ENCODE peak calls at places on chromosomes 13 and 19, in ten cellular contexts. One of them, this sample, is unnamed. For H3K4me1, the result is how much of the 10 kb centered on the place peaks cover.

GRCh38 chr13:47945738-47946137 is 55.3 kb downstream of the SUCLA2 start:
- DNase-seq in breast epithelium: no peak
- DNase-seq in IMR-90: peak
- DNase-seq in tibial nerve: no peak
- DNase-seq in Peyer's patch: peak
- DNase-seq in pancreas: no peak
- DNase-seq in heart left ventricle: no peak
- DNase-seq in DND-41: no peak
- DNase-seq in left lung: no peak
- DNase-seq in Panc1: no peak
- DNase-seq in this sample: no peak

GRCh38 chr19:50415661-50416033 is 3.1 kb upstream of the SPIB start:
- DNase-seq in IMR-90: no peak
- DNase-seq in Peyer's patch: peak
- DNase-seq in Panc1: no peak
- DNase-seq in pancreas: no peak
- DNase-seq in breast epithelium: no peak
- DNase-seq in DND-41: no peak
- DNase-seq in left lung: peak
- DNase-seq in tibial nerve: no peak
- DNase-seq in heart left ventricle: no peak
- DNase-seq in this sample: no peak

GRCh38 chr13:102903659-102904407 is 58.0 kb downstream of the ERCC5 start:
- DNase-seq in heart left ventricle: no peak
- DNase-seq in pancreas: no peak
- DNase-seq in IMR-90: peak
- DNase-seq in tibial nerve: no peak
- DNase-seq in left lung: no peak
- DNase-seq in breast epithelium: no peak
- DNase-seq in DND-41: no peak
- DNase-seq in Peyer's patch: no peak
- DNase-seq in Panc1: no peak
- DNase-seq in this sample: peak

GRCh38 chr13:114112231-114112825 is 20.1 kb downstream of the RASA3 start:
- DNase-seq in pancreas: peak
- DNase-seq in tibial nerve: peak
- DNase-seq in Peyer's patch: peak
- DNase-seq in DND-41: no peak
- DNase-seq in breast epithelium: peak
- DNase-seq in left lung: peak
- DNase-seq in IMR-90: peak
- DNase-seq in Panc1: no peak
- DNase-seq in heart left ventricle: no peak
- DNase-seq in this sample: no peak

GRCh38 chr13:48131481-48131992 is 36.6 kb upstream of the MED4 start:
- DNase-seq in IMR-90: no peak
- DNase-seq in heart left ventricle: no peak
- DNase-seq in Panc1: no peak
- DNase-seq in breast epithelium: no peak
- DNase-seq in tibial nerve: no peak
- DNase-seq in DND-41: no peak
- DNase-seq in left lung: no peak
- DNase-seq in pancreas: no peak
- DNase-seq in Peyer's patch: no peak
- DNase-seq in this sample: no peak

GRCh38 chr13:91719033-91719432 is 320.6 kb downstream of the GPC5 start:
- DNase-seq in left lung: no peak
- DNase-seq in DND-41: no peak
- DNase-seq in pancreas: no peak
- DNase-seq in heart left ventricle: no peak
- DNase-seq in breast epithelium: no peak
- DNase-seq in IMR-90: peak
- DNase-seq in tibial nerve: no peak
- DNase-seq in Panc1: no peak
- DNase-seq in Peyer's patch: no peak
- DNase-seq in this sample: no peak

GRCh38 chr13:109336730-109337129 is 449.7 kb downstream of the IRS2 start:
- DNase-seq in Peyer's patch: no peak
- DNase-seq in breast epithelium: no peak
- DNase-seq in pancreas: no peak
- DNase-seq in DND-41: no peak
- DNase-seq in heart left ventricle: no peak
- DNase-seq in left lung: no peak
- DNase-seq in tibial nerve: no peak
- DNase-seq in IMR-90: peak
- DNase-seq in Panc1: no peak
- DNase-seq in this sample: no peak

GRCh38 chr19:44796701-44797115 is 12.2 kb upstream of the BCAM start:
- DNase-seq in DND-41: peak
- DNase-seq in IMR-90: peak
- DNase-seq in Peyer's patch: peak
- DNase-seq in breast epithelium: peak
- DNase-seq in heart left ventricle: peak
- DNase-seq in pancreas: peak
- DNase-seq in tibial nerve: no peak
- DNase-seq in Panc1: no peak
- DNase-seq in left lung: no peak
- DNase-seq in this sample: no peak

GRCh38 chr13:35388979-35389378 is 87.5 kb downstream of the MAB21L1 start:
- DNase-seq in breast epithelium: no peak
- DNase-seq in Panc1: no peak
- DNase-seq in DND-41: no peak
- DNase-seq in heart left ventricle: no peak
- DNase-seq in tibial nerve: no peak
- DNase-seq in Peyer's patch: no peak
- DNase-seq in left lung: no peak
- DNase-seq in pancreas: no peak
- DNase-seq in IMR-90: peak
- DNase-seq in this sample: no peak

GRCh38 chr13:33312150-33312908 is 26.8 kb upstream of the STARD13 start:
- DNase-seq in pancreas: no peak
- DNase-seq in tibial nerve: no peak
- DNase-seq in IMR-90: peak
- DNase-seq in breast epithelium: no peak
- DNase-seq in Panc1: peak
- DNase-seq in heart left ventricle: no peak
- DNase-seq in DND-41: no peak
- DNase-seq in left lung: no peak
- DNase-seq in Peyer's patch: no peak
- DNase-seq in this sample: no peak

GRCh38 chr13:100491164-100491847 is 97.3 kb downstream of the GGACT start:
- DNase-seq in IMR-90: peak
- DNase-seq in left lung: no peak
- DNase-seq in pancreas: no peak
- DNase-seq in Panc1: no peak
- DNase-seq in DND-41: no peak
- DNase-seq in Peyer's patch: no peak
- DNase-seq in tibial nerve: peak
- DNase-seq in heart left ventricle: peak
- DNase-seq in breast epithelium: no peak
- DNase-seq in this sample: no peak

GRCh38 chr13:97327521-97328221 is 105.5 kb downstream of the MBNL2 start:
- DNase-seq in tibial nerve: no peak
- DNase-seq in Peyer's patch: no peak
- DNase-seq in IMR-90: peak
- DNase-seq in breast epithelium: no peak
- DNase-seq in left lung: no peak
- DNase-seq in heart left ventricle: no peak
- DNase-seq in Panc1: no peak
- DNase-seq in DND-41: no peak
- DNase-seq in pancreas: no peak
- DNase-seq in this sample: no peak

GRCh38 chr13:97328222-97328790 is 105.7 kb upstream of the RAP2A start:
- DNase-seq in heart left ventricle: no peak
- DNase-seq in pancreas: no peak
- DNase-seq in left lung: no peak
- DNase-seq in IMR-90: peak
- DNase-seq in Panc1: no peak
- DNase-seq in Peyer's patch: no peak
- DNase-seq in tibial nerve: no peak
- DNase-seq in DND-41: no peak
- DNase-seq in breast epithelium: no peak
- DNase-seq in this sample: peak

GRCh38 chr13:97324115-97324514 is 102.0 kb downstream of the MBNL2 start:
- DNase-seq in tibial nerve: no peak
- DNase-seq in heart left ventricle: no peak
- DNase-seq in IMR-90: no peak
- DNase-seq in Peyer's patch: no peak
- DNase-seq in breast epithelium: no peak
- DNase-seq in left lung: no peak
- DNase-seq in DND-41: no peak
- DNase-seq in pancreas: no peak
- DNase-seq in Panc1: no peak
- DNase-seq in this sample: no peak

GRCh38 chr13:97327071-97327470 is 104.9 kb downstream of the MBNL2 start:
- DNase-seq in tibial nerve: no peak
- DNase-seq in DND-41: no peak
- DNase-seq in heart left ventricle: no peak
- DNase-seq in pancreas: no peak
- DNase-seq in Peyer's patch: no peak
- DNase-seq in left lung: no peak
- DNase-seq in Panc1: no peak
- DNase-seq in breast epithelium: no peak
- DNase-seq in IMR-90: no peak
- DNase-seq in this sample: no peak

GRCh38 chr13:97325738-97326137 is 103.6 kb downstream of the MBNL2 start:
- DNase-seq in tibial nerve: no peak
- DNase-seq in breast epithelium: no peak
- DNase-seq in heart left ventricle: no peak
- DNase-seq in Panc1: no peak
- DNase-seq in Peyer's patch: no peak
- DNase-seq in left lung: no peak
- DNase-seq in IMR-90: no peak
- DNase-seq in pancreas: no peak
- DNase-seq in DND-41: no peak
- DNase-seq in this sample: no peak
- H3K4me1 ChIP-seq in tibial nerve: under half
- H3K4me1 ChIP-seq in breast epithelium: under half
- H3K4me1 ChIP-seq in heart left ventricle: under half
- H3K4me1 ChIP-seq in Panc1: half or more
- H3K4me1 ChIP-seq in Peyer's patch: under half
- H3K4me1 ChIP-seq in left lung: under half
- H3K4me1 ChIP-seq in IMR-90: under half
- H3K4me1 ChIP-seq in pancreas: under half
- H3K4me1 ChIP-seq in DND-41: under half
- H3K4me1 ChIP-seq in this sample: under half

GRCh38 chr13:26558912-26559485 is 1.5 kb downstream of the WASF3 start:
- DNase-seq in Peyer's patch: no peak
- DNase-seq in IMR-90: no peak
- DNase-seq in DND-41: no peak
- DNase-seq in tibial nerve: no peak
- DNase-seq in left lung: no peak
- DNase-seq in breast epithelium: no peak
- DNase-seq in Panc1: no peak
- DNase-seq in heart left ventricle: no peak
- DNase-seq in pancreas: no peak
- DNase-seq in this sample: no peak
- H3K27ac ChIP-seq in Peyer's patch: no peak
- H3K27ac ChIP-seq in IMR-90: no peak
- H3K27ac ChIP-seq in DND-41: no peak
- H3K27ac ChIP-seq in tibial nerve: no peak
- H3K27ac ChIP-seq in left lung: no peak
- H3K27ac ChIP-seq in breast epithelium: no peak
- H3K27ac ChIP-seq in Panc1: no peak
- H3K27ac ChIP-seq in heart left ventricle: no peak
- H3K27ac ChIP-seq in pancreas: no peak
- H3K27ac ChIP-seq in this sample: no peak

GRCh38 chr13:46852168-46852567 is 44.7 kb downstream of the HTR2A start:
- DNase-seq in heart left ventricle: no peak
- DNase-seq in Panc1: no peak
- DNase-seq in DND-41: no peak
- DNase-seq in Peyer's patch: no peak
- DNase-seq in IMR-90: no peak
- DNase-seq in left lung: no peak
- DNase-seq in pancreas: no peak
- DNase-seq in tibial nerve: no peak
- DNase-seq in breast epithelium: no peak
- DNase-seq in this sample: no peak

GRCh38 chr13:46846736-46847135 is 49.8 kb upstream of the ESD start:
- DNase-seq in heart left ventricle: no peak
- DNase-seq in IMR-90: no peak
- DNase-seq in DND-41: no peak
- DNase-seq in Peyer's patch: no peak
- DNase-seq in Panc1: no peak
- DNase-seq in pancreas: no peak
- DNase-seq in left lung: no peak
- DNase-seq in tibial nerve: no peak
- DNase-seq in breast epithelium: no peak
- DNase-seq in this sample: no peak

GRCh38 chr13:46845146-46845545 is 48.2 kb upstream of the ESD start:
- DNase-seq in pancreas: no peak
- DNase-seq in IMR-90: no peak
- DNase-seq in breast epithelium: no peak
- DNase-seq in heart left ventricle: no peak
- DNase-seq in DND-41: no peak
- DNase-seq in Peyer's patch: no peak
- DNase-seq in tibial nerve: no peak
- DNase-seq in left lung: no peak
- DNase-seq in Panc1: no peak
- DNase-seq in this sample: no peak

GRCh38 chr13:46855166-46855565 is 41.7 kb downstream of the HTR2A start:
- DNase-seq in DND-41: no peak
- DNase-seq in Peyer's patch: no peak
- DNase-seq in Panc1: no peak
- DNase-seq in heart left ventricle: no peak
- DNase-seq in IMR-90: no peak
- DNase-seq in breast epithelium: no peak
- DNase-seq in tibial nerve: no peak
- DNase-seq in pancreas: no peak
- DNase-seq in left lung: no peak
- DNase-seq in this sample: no peak

GRCh38 chr13:46850214-46850613 is 46.6 kb downstream of the HTR2A start:
- DNase-seq in heart left ventricle: no peak
- DNase-seq in Panc1: no peak
- DNase-seq in IMR-90: no peak
- DNase-seq in Peyer's patch: no peak
- DNase-seq in DND-41: no peak
- DNase-seq in tibial nerve: no peak
- DNase-seq in left lung: no peak
- DNase-seq in pancreas: no peak
- DNase-seq in breast epithelium: no peak
- DNase-seq in this sample: no peak
- H3K4me1 ChIP-seq in heart left ventricle: under half
- H3K4me1 ChIP-seq in Panc1: under half
- H3K4me1 ChIP-seq in IMR-90: under half
- H3K4me1 ChIP-seq in Peyer's patch: under half
- H3K4me1 ChIP-seq in DND-41: under half
- H3K4me1 ChIP-seq in tibial nerve: under half
- H3K4me1 ChIP-seq in left lung: under half
- H3K4me1 ChIP-seq in pancreas: under half
- H3K4me1 ChIP-seq in breast epithelium: under half
- H3K4me1 ChIP-seq in this sample: under half

DNA sequence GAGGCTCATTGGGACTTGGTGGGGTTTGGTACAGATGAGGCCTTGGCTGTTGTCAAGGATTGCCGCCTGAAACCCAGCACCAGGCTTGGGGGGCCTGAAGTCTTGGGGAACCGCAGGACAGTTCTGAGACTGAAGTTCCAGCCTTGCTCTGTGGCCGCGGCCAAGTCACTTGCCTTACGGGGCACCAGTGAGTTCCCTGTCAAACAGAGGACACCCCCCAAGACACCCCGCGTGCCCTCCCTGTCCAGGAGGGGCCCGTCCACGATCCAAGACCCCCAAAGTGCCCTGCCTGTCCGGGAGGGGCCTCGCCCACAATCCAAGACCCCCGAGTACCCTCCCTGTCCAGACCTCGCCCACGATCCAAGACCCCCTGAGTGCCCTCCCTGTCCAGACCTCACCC is 2.5 kb downstream of the CDC34 start:
- DNase-seq in DND-41: no peak
- DNase-seq in IMR-90: no peak
- DNase-seq in breast epithelium: no peak
- DNase-seq in pancreas: no peak
- DNase-seq in left lung: no peak
- DNase-seq in Panc1: no peak
- DNase-seq in Peyer's patch: no peak
- DNase-seq in heart left ventricle: no peak
- DNase-seq in tibial nerve: no peak
- DNase-seq in this sample: no peak
- H3K27ac ChIP-seq in DND-41: peak
- H3K27ac ChIP-seq in IMR-90: no peak
- H3K27ac ChIP-seq in breast epithelium: peak
- H3K27ac ChIP-seq in pancreas: peak
- H3K27ac ChIP-seq in left lung: peak
- H3K27ac ChIP-seq in Panc1: peak
- H3K27ac ChIP-seq in Peyer's patch: no peak
- H3K27ac ChIP-seq in heart left ventricle: peak
- H3K27ac ChIP-seq in tibial nerve: no peak
- H3K27ac ChIP-seq in this sample: no peak